ENCODE peak calls at places on chromosome 3, in four cellular contexts. W, U, E and S are unnamed samples.

GRCh38 chr3:101310580-101311375 is 9.6 kb downstream of the IMPG2 start:
- DNase-seq in W (peak), U (peak), E (peak), S (no peak)

GRCh38 chr3:47512416-47513124 is 942 bp downstream of the ELP6 start:
- DNase-seq in W (no peak), U (peak), E (no peak), S (peak)

GRCh38 chr3:13890377-13891016 is 10.6 kb upstream of the WNT7A start:
- DNase-seq in W (no peak), U (no peak), E (no peak), S (no peak)

GRCh38 chr3:148746053-148746452 is 48.4 kb downstream of the AGTR1 start:
- DNase-seq in W (no peak), U (no peak), E (no peak), S (no peak)

GRCh38 chr3:87771338-87772059 is 287.3 kb downstream of the CGGBP1 start:
- DNase-seq in W (no peak), U (peak), E (no peak), S (peak)

GRCh38 chr3:190197346-190197763 is 76.7 kb upstream of the P3H2 start:
- DNase-seq in W (no peak), U (no peak), E (no peak), S (no peak)

GRCh38 chr3:197465197-197465995 is 90.4 kb downstream of the BDH1 start:
- DNase-seq in W (no peak), U (no peak), E (no peak), S (no peak)

GRCh38 chr3:194475138-194475932 is 11.5 kb downstream of the ATP13A3 start:
- DNase-seq in W (no peak), U (no peak), E (no peak), S (no peak)

GRCh38 chr3:98541695-98542094 is 9.9 kb downstream of the GPR15 start:
- DNase-seq in W (no peak), U (no peak), E (no peak), S (no peak)

GRCh38 chr3:99473321-99473751 is 165.1 kb upstream of the COL8A1 start:
- DNase-seq in W (no peak), U (no peak), E (peak), S (no peak)

GRCh38 chr3:139185482-139185881 is 140.8 kb upstream of the PRR23C start:
- DNase-seq in W (no peak), U (no peak), E (no peak), S (no peak)

GRCh38 chr3:37096292-37096691 is 78.1 kb downstream of the LRRFIP2 start:
- DNase-seq in W (peak), U (no peak), E (peak), S (no peak)

GRCh38 chr3:46549408-46549904 is 16.6 kb downstream of the LRRC2 start:
- DNase-seq in W (no peak), U (no peak), E (no peak), S (peak)

GRCh38 chr3:56976666-56977560 is 83.6 kb upstream of the SPATA12 start:
- DNase-seq in W (no peak), U (peak), E (peak), S (no peak)

GRCh38 chr3:119662604-119663377 is 2.4 kb upstream of the POPDC2 start:
- DNase-seq in W (no peak), U (no peak), E (peak), S (no peak)

GRCh38 chr3:98005438-98005837 is 29.7 kb downstream of the GABRR3 start:
- DNase-seq in W (no peak), U (no peak), E (no peak), S (no peak)

GRCh38 chr3:131704084-131704483 is 201.3 kb upstream of the MRPL3 start:
- DNase-seq in W (no peak), U (no peak), E (no peak), S (no peak)

GRCh38 chr3:71057526-71057894 is 526.0 kb downstream of the FOXP1 start:
- DNase-seq in W (no peak), U (no peak), E (no peak), S (peak)

GRCh38 chr3:70120360-70120966 is 120.9 kb downstream of the SAMMSON start:
- DNase-seq in W (peak), U (peak), E (no peak), S (peak)

GRCh38 chr3:55042591-55042990 is 114.7 kb upstream of the LRTM1 start:
- DNase-seq in W (no peak), U (no peak), E (no peak), S (no peak)

DNA sequence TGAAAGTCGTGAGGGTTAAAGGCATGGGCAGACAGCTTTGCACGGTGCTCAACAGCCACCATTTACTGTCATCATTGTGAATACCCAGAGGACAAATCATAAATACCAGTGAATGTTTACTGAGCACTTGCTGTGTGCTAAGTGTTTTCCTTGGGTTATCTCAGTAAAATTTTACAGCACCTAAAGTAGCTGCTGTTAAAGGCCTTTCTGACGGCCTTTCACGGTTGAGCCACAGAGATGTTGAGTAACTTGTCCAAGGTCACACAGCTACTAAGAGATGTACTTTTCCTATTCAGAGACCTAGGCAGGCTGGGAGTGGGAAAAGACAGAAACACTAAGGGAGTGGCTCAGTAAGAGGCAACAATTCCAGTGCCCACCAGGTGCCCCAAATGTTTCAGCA is 393 bp upstream of the CPNE9 start:
- DNase-seq in W (no peak), U (no peak), E (no peak), S (no peak)
- H3K4me3 ChIP-seq in W (no peak), U (peak), E (no peak), S (no peak)

GRCh38 chr3:122858373-122858772 is 63.5 kb downstream of the SLC49A4 start:
- DNase-seq in W (no peak), U (no peak), E (peak), S (no peak)
- H3K4me3 ChIP-seq in W (no peak), U (no peak), E (no peak), S (no peak)

GRCh38 chr3:12875857-12876451 is 34.6 kb upstream of the RPL32 start:
- DNase-seq in W (no peak), U (no peak), E (no peak), S (peak)
- H3K4me3 ChIP-seq in W (peak), U (peak), E (peak), S (peak)

DNA sequence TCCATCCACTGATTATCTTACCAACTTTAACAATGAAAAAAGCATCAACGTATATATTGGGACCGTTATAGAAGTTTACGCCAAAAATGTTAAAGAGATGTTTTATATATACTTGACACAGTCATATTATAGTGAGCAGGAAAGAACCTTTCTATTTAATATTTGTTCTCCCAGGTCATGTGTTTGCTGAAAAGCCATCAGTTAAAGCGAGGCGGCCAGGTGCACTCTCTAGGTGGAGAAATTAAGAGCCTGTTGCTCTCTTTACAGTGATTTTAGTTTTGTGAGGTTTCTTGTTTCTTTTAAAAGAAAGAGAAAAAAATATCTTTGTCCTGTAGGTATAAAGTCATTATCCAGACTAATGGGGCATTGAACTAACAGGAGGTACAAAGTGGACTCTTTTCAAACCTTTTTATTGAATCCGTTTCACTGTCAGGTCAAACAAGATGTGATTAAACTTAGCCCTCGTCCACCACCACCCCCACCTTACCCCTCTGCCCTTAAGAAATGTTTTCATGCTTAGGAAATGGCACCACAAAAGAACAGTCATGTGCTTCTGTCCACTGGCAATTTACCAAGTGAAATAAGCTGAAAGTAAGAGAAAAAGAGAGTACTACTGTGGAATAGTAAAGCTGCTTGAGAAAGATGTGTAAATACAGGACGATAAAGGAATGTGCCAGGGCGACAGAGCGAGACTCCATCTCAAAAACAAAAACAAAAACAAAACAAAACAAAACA is 279.9 kb downstream of the PTPRG start:
- DNase-seq in W (no peak), U (no peak), E (peak), S (no peak)
- H3K4me3 ChIP-seq in W (no peak), U (peak), E (no peak), S (no peak)